ENCODE peak calls at places on chromosomes 11 and 22, in six cellular contexts. A is endothelial cell, P is H54, H is stromal cell of bone marrow, T is hypothalamus, Q is body of pancreas. B is an unnamed sample.

GRCh38 chr11:118304227-118304808 is at the start of gene CD3E:
- DNase-seq in Q (no peak), P (no peak), A (no peak), H (no peak), T (no peak), B (no peak)

GRCh38 chr11:75476716-75477613 is 44.0 kb upstream of the KLHL35 start:
- DNase-seq in P (no peak), H (no peak), A (no peak), Q (peak), T (no peak), B (no peak)

GRCh38 chr11:91749231-91749630 is 475.4 kb upstream of the FAT3 start:
- DNase-seq in Q (no peak), P (no peak), H (no peak), T (no peak), A (no peak), B (no peak)

GRCh38 chr11:60971520-60971919 is at the start of gene CD6:
- DNase-seq in A (no peak), T (no peak), P (no peak), H (no peak), Q (no peak), B (no peak)

GRCh38 chr11:35146074-35146521 is 7.1 kb downstream of the CD44 start:
- DNase-seq in P (no peak), T (no peak), H (no peak), Q (no peak), A (no peak), B (no peak)

GRCh38 chr11:118436639-118437045 is 350 bp downstream of the KMT2A start:
- DNase-seq in H (no peak), T (no peak), A (no peak), Q (peak), P (no peak), B (no peak)

GRCh38 chr11:44972746-44973435 is 22.2 kb upstream of the TP53I11 start:
- DNase-seq in Q (no peak), T (no peak), H (no peak), P (no peak), A (no peak), B (peak)

GRCh38 chr11:1453611-1454386 is 32.8 kb downstream of the MOB2 start:
- DNase-seq in H (no peak), A (peak), T (no peak), Q (no peak), P (no peak), B (no peak)

GRCh38 chr11:107565219-107565937 is at the start of gene ALKBH8:
- DNase-seq in A (peak), T (peak), H (peak), P (peak), Q (peak), B (peak)

GRCh38 chr22:19691007-19691720 is 23.1 kb upstream of the SEPTIN5 start:
- DNase-seq in P (no peak), H (no peak), T (no peak), A (no peak), Q (no peak), B (no peak)

GRCh38 chr11:69320756-69321741 is 27.1 kb downstream of the MYEOV start:
- DNase-seq in Q (no peak), A (no peak), P (no peak), H (no peak), T (no peak), B (no peak)

GRCh38 chr11:1565173-1565903 is 6.7 kb downstream of the DUSP8 start:
- DNase-seq in Q (no peak), T (no peak), H (no peak), P (no peak), A (peak), B (no peak)

B was measured in substantia nigra.